ENCODE peak calls at places on chromosomes 12 and 14, in five cellular contexts. One of them, this sample, is unnamed.

GRCh38 chr12:97530237-97530636 is 67.6 kb downstream of the RMST start:
- DNase-seq in H1: no peak
- DNase-seq in IMR-90: no peak
- DNase-seq in mesendoderm: peak; percentile 44
- DNase-seq in neuronal stem cell: no peak
- DNase-seq in this sample: no peak

GRCh38 chr12:57236925-57237652 is 7.6 kb downstream of the SHMT2 start:
- DNase-seq in H1: no peak
- DNase-seq in IMR-90: no peak
- DNase-seq in mesendoderm: peak; percentile 49
- DNase-seq in neuronal stem cell: no peak
- DNase-seq in this sample: peak; percentile 30

GRCh38 chr12:129659927-129660326 is 243.9 kb downstream of the TMEM132D start:
- DNase-seq in H1: no peak
- DNase-seq in IMR-90: no peak
- DNase-seq in mesendoderm: no peak
- DNase-seq in neuronal stem cell: no peak
- DNase-seq in this sample: no peak

GRCh38 chr12:77577756-77578155 is 252.9 kb upstream of the NAV3 start:
- DNase-seq in H1: no peak
- DNase-seq in IMR-90: peak; percentile 40
- DNase-seq in mesendoderm: no peak
- DNase-seq in neuronal stem cell: no peak
- DNase-seq in this sample: no peak

GRCh38 chr14:97976861-97977260 is 1179.7 kb downstream of the VRK1 start:
- DNase-seq in H1: no peak
- DNase-seq in IMR-90: no peak
- DNase-seq in mesendoderm: no peak
- DNase-seq in neuronal stem cell: no peak
- DNase-seq in this sample: no peak

GRCh38 chr12:105365231-105365630 is 34.7 kb downstream of the C12orf75 start:
- DNase-seq in H1: peak; percentile 16
- DNase-seq in IMR-90: no peak
- DNase-seq in mesendoderm: no peak
- DNase-seq in neuronal stem cell: no peak
- DNase-seq in this sample: no peak

GRCh38 chr12:80892597-80893445 is 44.9 kb downstream of the LIN7A start:
- DNase-seq in H1: no peak
- DNase-seq in IMR-90: no peak
- DNase-seq in mesendoderm: peak; percentile 30
- DNase-seq in neuronal stem cell: no peak
- DNase-seq in this sample: no peak

GRCh38 chr12:3470296-3470695 is 20.7 kb upstream of the PRMT8 start:
- DNase-seq in H1: no peak
- DNase-seq in IMR-90: no peak
- DNase-seq in mesendoderm: no peak
- DNase-seq in neuronal stem cell: no peak
- DNase-seq in this sample: no peak

GRCh38 chr14:102945346-102946130 is 23.1 kb downstream of the AMN start:
- DNase-seq in H1: no peak
- DNase-seq in IMR-90: peak; percentile 84
- DNase-seq in mesendoderm: no peak
- DNase-seq in neuronal stem cell: no peak
- DNase-seq in this sample: no peak

GRCh38 chr14:51653096-51653814 is 1.5 kb downstream of the FRMD6 start:
- DNase-seq in H1: no peak
- DNase-seq in IMR-90: peak; percentile 60
- DNase-seq in mesendoderm: peak; percentile 79
- DNase-seq in neuronal stem cell: no peak
- DNase-seq in this sample: peak; percentile 87

GRCh38 chr14:82122678-82123077 is 589.0 kb upstream of the SEL1L start:
- DNase-seq in H1: no peak
- DNase-seq in IMR-90: no peak
- DNase-seq in mesendoderm: no peak
- DNase-seq in neuronal stem cell: no peak
- DNase-seq in this sample: no peak

GRCh38 chr12:111451649-111452129 is 46.0 kb downstream of the SH2B3 start:
- DNase-seq in H1: peak; percentile 41
- DNase-seq in IMR-90: peak; percentile 59
- DNase-seq in mesendoderm: peak; percentile 54
- DNase-seq in neuronal stem cell: peak; percentile 23
- DNase-seq in this sample: peak; percentile 71

GRCh38 chr12:91017511-91018263 is 12.9 kb upstream of the EPYC start:
- DNase-seq in H1: no peak
- DNase-seq in IMR-90: no peak
- DNase-seq in mesendoderm: no peak
- DNase-seq in neuronal stem cell: no peak
- DNase-seq in this sample: no peak

GRCh38 chr12:67647547-67648305 is 819 bp upstream of the DYRK2 start:
- DNase-seq in H1: peak; percentile 82
- DNase-seq in IMR-90: peak; percentile 88
- DNase-seq in mesendoderm: peak; percentile 97
- DNase-seq in neuronal stem cell: peak; percentile 79
- DNase-seq in this sample: peak; percentile 97

GRCh38 chr14:54881235-54881760 is 21.3 kb downstream of the GCH1 start:
- DNase-seq in H1: no peak
- DNase-seq in IMR-90: peak; percentile 46
- DNase-seq in mesendoderm: no peak
- DNase-seq in neuronal stem cell: no peak
- DNase-seq in this sample: no peak

GRCh38 chr12:115444336-115444735 is 760.4 kb upstream of the TBX3 start:
- DNase-seq in H1: no peak
- DNase-seq in IMR-90: no peak
- DNase-seq in mesendoderm: no peak
- DNase-seq in neuronal stem cell: no peak
- DNase-seq in this sample: no peak

GRCh38 chr12:113171543-113171942 is 13.7 kb downstream of the DDX54 start:
- DNase-seq in H1: no peak
- DNase-seq in IMR-90: no peak
- DNase-seq in mesendoderm: no peak
- DNase-seq in neuronal stem cell: no peak
- DNase-seq in this sample: no peak

GRCh38 chr14:63286071-63286470 is 32.7 kb downstream of the GPHB5 start:
- DNase-seq in H1: no peak
- DNase-seq in IMR-90: no peak
- DNase-seq in mesendoderm: no peak
- DNase-seq in neuronal stem cell: no peak
- DNase-seq in this sample: no peak

GRCh38 chr14:104724981-104725771 is 1.1 kb downstream of the ADSS1 start:
- DNase-seq in H1: peak; percentile 70
- DNase-seq in IMR-90: no peak
- DNase-seq in mesendoderm: peak; percentile 88
- DNase-seq in neuronal stem cell: no peak
- DNase-seq in this sample: peak; percentile 56

GRCh38 chr12:131927110-131928079 is 1.7 kb upstream of the PUS1 start:
- DNase-seq in H1: no peak
- DNase-seq in IMR-90: no peak
- DNase-seq in mesendoderm: peak; percentile 20
- DNase-seq in neuronal stem cell: no peak
- DNase-seq in this sample: no peak

GRCh38 chr12:125110641-125111360 is 45.6 kb downstream of the AACS start:
- DNase-seq in H1: no peak
- DNase-seq in IMR-90: peak; percentile 74
- DNase-seq in mesendoderm: no peak
- DNase-seq in neuronal stem cell: no peak
- DNase-seq in this sample: peak; percentile 11

GRCh38 chr12:26195250-26195640 is at the start of gene SSPN:
- DNase-seq in H1: peak; percentile 63
- DNase-seq in IMR-90: peak; percentile 61
- DNase-seq in mesendoderm: no peak
- DNase-seq in neuronal stem cell: peak; percentile 12
- DNase-seq in this sample: peak; percentile 44

GRCh38 chr12:124525455-124525854 is 42.0 kb downstream of the NCOR2 start:
- DNase-seq in H1: no peak
- DNase-seq in IMR-90: no peak
- DNase-seq in mesendoderm: no peak
- DNase-seq in neuronal stem cell: no peak
- DNase-seq in this sample: no peak

GRCh38 chr12:68106160-68106559 is 53.4 kb downstream of the IFNG start:
- DNase-seq in H1: no peak
- DNase-seq in IMR-90: no peak
- DNase-seq in mesendoderm: no peak
- DNase-seq in neuronal stem cell: no peak
- DNase-seq in this sample: peak; percentile 26

GRCh38 chr14:71487449-71487848 is 444.8 kb upstream of the RGS6 start:
- DNase-seq in H1: no peak
- DNase-seq in IMR-90: no peak
- DNase-seq in mesendoderm: no peak
- DNase-seq in neuronal stem cell: no peak
- DNase-seq in this sample: no peak
- H3K23ac ChIP-seq in H1: no peak overlapping the region
- H3K23ac ChIP-seq in IMR-90: peak overlapping the region; percentile 52
- H3K23ac ChIP-seq in mesendoderm: no peak overlapping the region
- H3K23ac ChIP-seq in neuronal stem cell: no peak overlapping the region
- H3K23ac ChIP-seq in this sample: no peak overlapping the region

GRCh38 chr12:24557738-24558137 is 391.2 kb downstream of the BCAT1 start:
- DNase-seq in H1: no peak
- DNase-seq in IMR-90: no peak
- DNase-seq in mesendoderm: no peak
- DNase-seq in neuronal stem cell: no peak
- DNase-seq in this sample: no peak
- H4K8ac ChIP-seq in H1: no peak overlapping the region
- H4K8ac ChIP-seq in IMR-90: no peak overlapping the region
- H4K8ac ChIP-seq in mesendoderm: no peak overlapping the region
- H4K8ac ChIP-seq in neuronal stem cell: no peak overlapping the region
- H4K8ac ChIP-seq in this sample: no peak overlapping the region

GRCh38 chr12:123269395-123269892 is 2.2 kb downstream of the CDK2AP1 start:
- DNase-seq in H1: peak; percentile 81
- DNase-seq in IMR-90: peak; percentile 61
- DNase-seq in mesendoderm: peak; percentile 90
- DNase-seq in neuronal stem cell: peak; percentile 82
- DNase-seq in this sample: peak; percentile 81
- H3K9ac ChIP-seq in H1: peak overlapping the region; percentile 59
- H3K9ac ChIP-seq in IMR-90: peak overlapping the region; percentile 90
- H3K9ac ChIP-seq in mesendoderm: peak overlapping the region; percentile 82
- H3K9ac ChIP-seq in neuronal stem cell: peak overlapping the region; percentile 83
- H3K9ac ChIP-seq in this sample: peak overlapping the region; percentile 99

DNA sequence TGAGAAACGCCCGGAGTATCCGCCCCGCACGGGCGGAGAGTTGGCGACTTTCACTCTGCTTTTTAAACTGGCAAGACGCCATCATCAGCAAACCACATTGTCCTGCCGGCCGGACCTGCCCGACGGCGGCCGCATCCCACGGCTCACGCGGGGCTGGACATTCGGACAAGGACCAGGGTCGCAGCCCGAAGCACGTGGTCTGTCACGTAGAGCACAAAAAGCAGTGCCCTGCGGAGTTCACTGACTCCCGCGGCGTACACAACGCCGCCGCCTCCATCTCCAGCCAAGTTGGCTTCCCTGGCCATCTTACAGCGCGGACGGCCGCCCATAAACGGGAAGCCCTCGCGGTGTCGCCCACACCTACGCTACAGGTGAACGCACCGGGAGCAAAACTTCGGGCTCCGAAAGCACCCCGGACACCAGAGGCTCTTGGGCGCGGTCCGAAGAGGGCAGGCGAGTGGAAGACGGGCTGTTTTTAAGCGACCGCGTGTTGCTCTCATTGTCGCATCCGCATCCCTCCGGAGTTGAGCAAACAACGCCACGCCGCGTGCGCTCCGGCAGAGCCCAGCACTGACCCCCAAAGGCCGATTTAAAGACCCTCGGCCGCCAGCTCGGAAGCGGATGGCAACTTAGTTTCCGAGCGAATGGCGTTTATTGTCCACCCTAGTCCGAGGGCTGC is 966 bp downstream of the SINHCAF start:
- DNase-seq in H1: no peak
- DNase-seq in IMR-90: peak; percentile 49
- DNase-seq in mesendoderm: peak; percentile 60
- DNase-seq in neuronal stem cell: peak; percentile 30
- DNase-seq in this sample: peak; percentile 74
- H3K23ac ChIP-seq in H1: no peak overlapping the region
- H3K23ac ChIP-seq in IMR-90: peak overlapping the region; percentile 98
- H3K23ac ChIP-seq in mesendoderm: peak overlapping the region; percentile 86
- H3K23ac ChIP-seq in neuronal stem cell: peak overlapping the region; percentile 83
- H3K23ac ChIP-seq in this sample: peak overlapping the region; percentile 100

This sample was measured in mesenchymal stem cell.